ENCODE peak calls at places on chromosomes 11 and 22, in six cellular contexts. A is colonic mucosa, H is GM06990, Y is thyroid gland, X is NB4, C is lower lobe of right lung. U is an unnamed sample.

GRCh38 chr22:29641781-29642355 is 38.4 kb downstream of the NF2 start:
- DNase-seq in A (no peak), C (no peak), X (no peak), Y (no peak), H (no peak), U (no peak)

GRCh38 chr11:35324183-35324582 is 95.2 kb downstream of the SLC1A2 start:
- DNase-seq in H (no peak), X (no peak), C (no peak), A (no peak), Y (no peak), U (no peak)

GRCh38 chr11:76910620-76911414 is 50.1 kb downstream of the ACER3 start:
- DNase-seq in H (no peak), A (peak), Y (no peak), X (no peak), C (no peak), U (no peak)

GRCh38 chr22:23906641-23907040 is 12.5 kb downstream of the MIF start:
- DNase-seq in A (no peak), X (no peak), C (no peak), Y (no peak), H (no peak), U (no peak)

GRCh38 chr11:536841-537621 is at the start of gene LRRC56:
- DNase-seq in H (peak), Y (peak), X (peak), A (peak), C (peak), U (peak)

GRCh38 chr11:123378096-123378495 is 52.0 kb upstream of the GRAMD1B start:
- DNase-seq in X (no peak), H (no peak), Y (no peak), A (no peak), C (no peak), U (no peak)

GRCh38 chr11:70501026-70501901 is 102.9 kb downstream of the CTTN start:
- DNase-seq in A (no peak), C (peak), H (no peak), X (no peak), Y (no peak), U (no peak)

GRCh38 chr11:59765068-59765770 is 10.0 kb downstream of the STX3 start:
- DNase-seq in X (no peak), H (no peak), A (peak), Y (no peak), C (no peak), U (no peak)

GRCh38 chr11:346529-346928 is 22.8 kb upstream of the B4GALNT4 start:
- DNase-seq in H (no peak), X (no peak), Y (no peak), A (no peak), C (no peak), U (no peak)

GRCh38 chr11:86177319-86177718 is 67.2 kb upstream of the EED start:
- DNase-seq in Y (no peak), X (no peak), H (no peak), C (no peak), A (no peak), U (no peak)

GRCh38 chr11:69280994-69281393 is 13.0 kb upstream of the MYEOV start:
- DNase-seq in X (no peak), C (no peak), A (no peak), Y (no peak), H (no peak), U (peak)

GRCh38 chr11:131025421-131026126 is 109.3 kb upstream of the SNX19 start:
- DNase-seq in A (no peak), C (no peak), H (peak), Y (peak), X (no peak), U (no peak)
- TF ChIP-seq CTCF in A (no peak), C (no peak), H (no peak), Y (no peak), X (no peak), U (no peak)

GRCh38 chr22:17554814-17555213 is 8.5 kb upstream of the SLC25A18 start:
- DNase-seq in A (no peak), C (no peak), X (no peak), Y (no peak), H (no peak), U (no peak)
- TF ChIP-seq CTCF in A (no peak), C (no peak), X (no peak), Y (no peak), H (no peak), U (no peak)

GRCh38 chr11:121654506-121655480 is 202.0 kb upstream of the SORL1-AS1 start:
- DNase-seq in Y (no peak), C (no peak), A (no peak), H (no peak), X (no peak), U (no peak)

GRCh38 chr11:121651267-121651625 is 198.5 kb upstream of the SORL1-AS1 start:
- DNase-seq in X (no peak), C (no peak), H (no peak), A (no peak), Y (no peak), U (no peak)

GRCh38 chr11:121650520-121651266 is 197.9 kb upstream of the SORL1-AS1 start:
- DNase-seq in C (no peak), H (peak), X (no peak), Y (no peak), A (no peak), U (no peak)

GRCh38 chr11:121655481-121656332 is 202.9 kb upstream of the SORL1-AS1 start:
- DNase-seq in C (peak), A (peak), Y (peak), H (peak), X (peak), U (peak)

GRCh38 chr11:121652982-121653381 is 200.2 kb upstream of the SORL1-AS1 start:
- DNase-seq in C (no peak), A (no peak), H (no peak), Y (no peak), X (no peak), U (no peak)
- TF ChIP-seq CTCF in C (no peak), A (no peak), H (peak), Y (no peak), X (no peak), U (no peak)

GRCh38 chr11:113862430-113862829 is 12.9 kb downstream of the USP28 start:
- DNase-seq in X (no peak), A (no peak), H (no peak), Y (no peak), C (no peak), U (no peak)

GRCh38 chr11:113856966-113857759 is 18.2 kb downstream of the USP28 start:
- DNase-seq in X (no peak), H (no peak), C (no peak), Y (no peak), A (no peak), U (no peak)

GRCh38 chr11:113864410-113864809 is 11.0 kb downstream of the USP28 start:
- DNase-seq in C (no peak), Y (no peak), X (no peak), H (no peak), A (no peak), U (no peak)

GRCh38 chr11:113855803-113856202 is 19.6 kb downstream of the USP28 start:
- DNase-seq in A (no peak), Y (no peak), H (no peak), C (no peak), X (no peak), U (no peak)

GRCh38 chr11:113859665-113860064 is 15.7 kb downstream of the USP28 start:
- DNase-seq in X (peak), H (no peak), A (no peak), Y (no peak), C (no peak), U (no peak)
- TF ChIP-seq CTCF in X (no peak), H (no peak), A (no peak), Y (no peak), C (no peak), U (no peak)

GRCh38 chr22:20773793-20774212 is at the start of gene SERPIND1:
- DNase-seq in H (no peak), X (no peak), C (no peak), A (no peak), Y (peak), U (no peak)

GRCh38 chr22:20776624-20777405 is 2.9 kb downstream of the SERPIND1 start:
- DNase-seq in H (no peak), A (no peak), X (no peak), Y (peak), C (no peak), U (no peak)

GRCh38 chr22:20774882-20775281 is 969 bp downstream of the SERPIND1 start:
- DNase-seq in H (no peak), Y (peak), C (no peak), X (no peak), A (no peak), U (no peak)

GRCh38 chr22:20775342-20775895 is 1.5 kb downstream of the SERPIND1 start:
- DNase-seq in Y (no peak), H (no peak), A (no peak), C (no peak), X (no peak), U (no peak)

DNA sequence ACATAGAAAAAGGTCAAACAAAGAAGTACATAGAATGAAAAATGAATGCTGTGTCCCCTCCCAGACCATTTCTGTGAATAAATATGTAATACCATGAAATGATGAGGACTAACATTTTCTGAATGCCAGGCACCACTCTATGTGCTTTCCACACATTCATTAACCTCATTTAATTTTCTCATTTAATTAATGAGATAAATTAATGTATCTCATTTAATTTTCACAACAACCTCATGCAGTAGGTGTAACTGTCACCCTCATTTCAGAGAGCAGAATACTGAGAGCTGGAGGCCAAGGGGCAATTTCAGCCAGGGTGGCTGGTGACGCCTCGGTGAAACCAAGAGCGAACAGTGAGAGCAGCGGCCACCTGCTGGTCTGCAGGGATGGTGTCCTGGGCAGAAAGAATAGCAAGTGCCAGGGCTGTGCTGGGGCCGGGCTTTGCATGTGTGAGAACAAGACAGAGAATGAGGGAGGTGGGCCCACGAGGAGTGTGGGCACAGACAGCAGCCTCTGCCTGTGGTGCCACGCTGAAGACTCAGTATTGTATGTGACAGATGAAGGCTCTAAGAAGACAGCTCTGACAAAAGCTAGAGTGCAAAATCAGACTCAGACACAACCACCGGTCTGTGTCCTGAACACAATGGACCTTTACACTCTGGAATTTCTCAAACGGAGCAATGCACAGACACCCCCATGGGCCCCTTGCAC is 1.8 kb upstream of the SERPIND1 start:
- DNase-seq in X (no peak), A (no peak), H (no peak), Y (no peak), C (no peak), U (no peak)
- TF ChIP-seq CTCF in X (no peak), A (no peak), H (no peak), Y (no peak), C (no peak), U (no peak)

GRCh38 chr11:22859756-22860155 is 518 bp downstream of the CCDC179 start:
- DNase-seq in A (no peak), H (no peak), X (peak), Y (no peak), C (no peak), U (no peak)

DNA sequence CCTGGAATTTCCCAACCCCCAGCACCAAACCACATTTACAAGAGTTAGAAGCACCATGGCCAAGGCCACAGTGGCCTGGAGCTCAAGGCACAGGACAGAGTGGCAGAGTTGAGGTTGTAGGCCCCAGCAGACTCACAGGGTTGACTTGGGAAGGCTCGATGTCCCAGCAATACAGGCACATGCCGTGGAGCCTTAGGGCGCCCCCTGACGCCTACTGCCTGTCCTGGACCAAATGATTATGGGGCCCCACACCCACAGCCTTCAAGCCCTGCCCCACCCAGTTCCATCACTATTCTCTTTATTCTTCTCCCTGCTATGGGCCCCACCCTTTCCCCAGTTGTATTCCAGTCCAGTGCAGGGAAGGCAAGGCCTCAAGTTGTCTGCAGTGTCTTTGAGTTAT is at the start of gene CCDC179:
- DNase-seq in H (no peak), Y (no peak), X (no peak), C (no peak), A (no peak), U (no peak)
- TF ChIP-seq CTCF in H (no peak), Y (no peak), X (no peak), C (no peak), A (no peak), U (no peak)

U was measured in Calu3.